ENCODE peak calls at places on chromosome 9, in ten cellular contexts. K, L, Y, U, E, A, C, X, T and H are unnamed samples.

GRCh38 chr9:112009656-112010055 is 113.0 kb downstream of the UGCG start:
- DNase-seq in K (no peak), L (no peak), Y (no peak), U (no peak), E (no peak), A (no peak), C (no peak), X (no peak), T (no peak), H (no peak)

GRCh38 chr9:104927216-104927911 is 591 bp downstream of the ABCA1 start:
- DNase-seq in K (no peak), L (peak; percentile 63), Y (no peak), U (peak; percentile 55), E (peak; percentile 10), A (peak; percentile 79), C (no peak), X (peak; percentile 5), T (peak; percentile 63), H (no peak)

GRCh38 chr9:35666045-35666444 is 1.1 kb upstream of the ARHGEF39 start:
- DNase-seq in K (no peak), L (no peak), Y (no peak), U (no peak), E (peak; percentile 28), A (no peak), C (no peak), X (no peak), T (no peak), H (no peak)

GRCh38 chr9:82188817-82189216 is 200.2 kb downstream of the SPATA31D1 start:
- DNase-seq in K (no peak), L (no peak), Y (no peak), U (no peak), E (no peak), A (no peak), C (no peak), X (no peak), T (no peak), H (no peak)

GRCh38 chr9:93301911-93302525 is 118.1 kb downstream of the WNK2 start:
- DNase-seq in K (no peak), L (no peak), Y (no peak), U (no peak), E (no peak), A (peak; percentile 71), C (peak; percentile 11), X (no peak), T (no peak), H (no peak)

GRCh38 chr9:92715488-92716231 is 45.7 kb upstream of the IPPK start:
- DNase-seq in K (peak; percentile 53), L (peak; percentile 36), Y (no peak), U (peak; percentile 73), E (no peak), A (peak; percentile 66), C (no peak), X (no peak), T (peak; percentile 91), H (no peak)

GRCh38 chr9:15287309-15287708 is 19.7 kb downstream of the TTC39B start:
- DNase-seq in K (no peak), L (no peak), Y (no peak), U (peak; percentile 38), E (no peak), A (no peak), C (no peak), X (no peak), T (no peak), H (no peak)

GRCh38 chr9:129380961-129381401 is 202.9 kb upstream of the IER5L start:
- DNase-seq in K (no peak), L (no peak), Y (no peak), U (no peak), E (no peak), A (peak; percentile 67), C (no peak), X (no peak), T (no peak), H (no peak)

GRCh38 chr9:121213136-121213806 is 11.6 kb upstream of the RAB14 start:
- DNase-seq in K (peak; percentile 93), L (peak; percentile 88), Y (peak; percentile 77), U (peak; percentile 89), E (peak; percentile 90), A (peak; percentile 96), C (peak; percentile 92), X (peak; percentile 53), T (peak; percentile 93), H (peak; percentile 98)

GRCh38 chr9:83637389-83637788 is 14.4 kb downstream of the IDNK start:
- DNase-seq in K (no peak), L (no peak), Y (no peak), U (no peak), E (no peak), A (no peak), C (no peak), X (no peak), T (no peak), H (no peak)
- H3K27ac ChIP-seq in K (no peak overlapping the region), L (no peak overlapping the region), Y (no peak overlapping the region), U (no peak overlapping the region), E (no peak overlapping the region), A (no peak overlapping the region), C (no peak overlapping the region), X (no peak overlapping the region), T (no peak overlapping the region), H (no peak overlapping the region)

GRCh38 chr9:131701434-131701781 is 38.5 kb downstream of the RAPGEF1 start:
- DNase-seq in K (no peak), L (no peak), Y (no peak), U (no peak), E (no peak), A (no peak), C (no peak), X (no peak), T (no peak), H (no peak)

GRCh38 chr9:131701789-131702337 is 38.0 kb downstream of the RAPGEF1 start:
- DNase-seq in K (no peak), L (no peak), Y (no peak), U (no peak), E (peak; percentile 49), A (no peak), C (no peak), X (no peak), T (no peak), H (peak; percentile 66)

GRCh38 chr9:131700765-131701433 is 39.0 kb downstream of the RAPGEF1 start:
- DNase-seq in K (no peak), L (no peak), Y (no peak), U (no peak), E (no peak), A (no peak), C (no peak), X (no peak), T (no peak), H (no peak)

GRCh38 chr9:131704195-131704983 is 35.5 kb downstream of the RAPGEF1 start:
- DNase-seq in K (no peak), L (no peak), Y (no peak), U (no peak), E (no peak), A (no peak), C (no peak), X (no peak), T (peak; percentile 57), H (peak; percentile 90)

GRCh38 chr9:131702911-131703310 is 37.0 kb downstream of the RAPGEF1 start:
- DNase-seq in K (no peak), L (no peak), Y (no peak), U (no peak), E (no peak), A (no peak), C (no peak), X (no peak), T (no peak), H (no peak)
- H3K27ac ChIP-seq in K (peak overlapping the region; percentile 90), L (no peak overlapping the region), Y (no peak overlapping the region), U (no peak overlapping the region), E (no peak overlapping the region), A (no peak overlapping the region), C (no peak overlapping the region), X (no peak overlapping the region), T (peak overlapping the region; percentile 48), H (no peak overlapping the region)

GRCh38 chr9:9246726-9247125 is 1366.1 kb downstream of the PTPRD start:
- DNase-seq in K (no peak), L (no peak), Y (no peak), U (no peak), E (no peak), A (no peak), C (no peak), X (no peak), T (no peak), H (no peak)
- H3K27ac ChIP-seq in K (no peak overlapping the region), L (no peak overlapping the region), Y (no peak overlapping the region), U (no peak overlapping the region), E (no peak overlapping the region), A (no peak overlapping the region), C (no peak overlapping the region), X (no peak overlapping the region), T (no peak overlapping the region), H (no peak overlapping the region)

GRCh38 chr9:137303031-137303892 is 1.2 kb upstream of the NRARP start:
- DNase-seq in K (no peak), L (no peak), Y (no peak), U (no peak), E (peak; percentile 69), A (no peak), C (peak; percentile 64), X (no peak), T (no peak), H (no peak)

GRCh38 chr9:137303893-137304382 is 1.9 kb upstream of the NRARP start:
- DNase-seq in K (no peak), L (no peak), Y (no peak), U (no peak), E (no peak), A (no peak), C (no peak), X (no peak), T (no peak), H (peak; percentile 88)

GRCh38 chr9:137305788-137306545 is 3.9 kb upstream of the NRARP start:
- DNase-seq in K (peak; percentile 54), L (no peak), Y (no peak), U (peak; percentile 0), E (no peak), A (peak; percentile 76), C (no peak), X (no peak), T (no peak), H (peak; percentile 36)

GRCh38 chr9:137305060-137305787 is 3.2 kb upstream of the NRARP start:
- DNase-seq in K (peak; percentile 78), L (peak; percentile 68), Y (no peak), U (peak; percentile 59), E (no peak), A (peak; percentile 87), C (no peak), X (peak; percentile 33), T (no peak), H (peak; percentile 93)

GRCh38 chr9:137304383-137305059 is 2.5 kb upstream of the NRARP start:
- DNase-seq in K (no peak), L (no peak), Y (no peak), U (peak; percentile 40), E (no peak), A (peak; percentile 71), C (no peak), X (no peak), T (no peak), H (peak; percentile 78)
- H3K27ac ChIP-seq in K (peak overlapping the region; percentile 90), L (no peak overlapping the region), Y (no peak overlapping the region), U (no peak overlapping the region), E (peak overlapping the region; percentile 38), A (no peak overlapping the region), C (peak overlapping the region; percentile 89), X (no peak overlapping the region), T (peak overlapping the region; percentile 92), H (peak overlapping the region; percentile 80)